ENCODE peak calls at places on chromosomes 12 and 14, in six cellular contexts. One of them, this sample, is unnamed.

GRCh38 chr12:121451931-121452330 is 52.0 kb downstream of the RNF34 start:
- DNase-seq in MV-4-11: peak
- DNase-seq in RPMI8226: peak
- DNase-seq in Right ventricle myocardium superior: no peak
- DNase-seq in RWPE1: no peak
- DNase-seq in NCI-H1417: no peak
- DNase-seq in this sample: peak

GRCh38 chr14:30143617-30144016 is 216.0 kb upstream of the PRKD1 start:
- DNase-seq in MV-4-11: no peak
- DNase-seq in RPMI8226: no peak
- DNase-seq in Right ventricle myocardium superior: no peak
- DNase-seq in RWPE1: no peak
- DNase-seq in NCI-H1417: no peak
- DNase-seq in this sample: no peak

GRCh38 chr12:32559434-32559833 is 119.7 kb upstream of the DNM1L start:
- DNase-seq in MV-4-11: no peak
- DNase-seq in RPMI8226: no peak
- DNase-seq in Right ventricle myocardium superior: no peak
- DNase-seq in RWPE1: no peak
- DNase-seq in NCI-H1417: no peak
- DNase-seq in this sample: peak

GRCh38 chr12:100858658-100859057 is 64.1 kb downstream of the ANO4 start:
- DNase-seq in MV-4-11: no peak
- DNase-seq in RPMI8226: no peak
- DNase-seq in Right ventricle myocardium superior: no peak
- DNase-seq in RWPE1: no peak
- DNase-seq in NCI-H1417: no peak
- DNase-seq in this sample: peak

GRCh38 chr12:51372021-51372420 is 19.2 kb downstream of the GALNT6 start:
- DNase-seq in MV-4-11: no peak
- DNase-seq in RPMI8226: no peak
- DNase-seq in Right ventricle myocardium superior: no peak
- DNase-seq in RWPE1: no peak
- DNase-seq in NCI-H1417: no peak
- DNase-seq in this sample: no peak

GRCh38 chr14:71482701-71483100 is 449.5 kb upstream of the RGS6 start:
- DNase-seq in MV-4-11: no peak
- DNase-seq in RPMI8226: no peak
- DNase-seq in Right ventricle myocardium superior: no peak
- DNase-seq in RWPE1: no peak
- DNase-seq in NCI-H1417: no peak
- DNase-seq in this sample: peak

GRCh38 chr12:10220398-10221077 is 7.9 kb downstream of the GABARAPL1 start:
- DNase-seq in MV-4-11: no peak
- DNase-seq in RPMI8226: no peak
- DNase-seq in Right ventricle myocardium superior: peak
- DNase-seq in RWPE1: no peak
- DNase-seq in NCI-H1417: no peak
- DNase-seq in this sample: peak

GRCh38 chr14:83905157-83905556 is 1624.8 kb upstream of the FLRT2 start:
- DNase-seq in MV-4-11: no peak
- DNase-seq in RPMI8226: no peak
- DNase-seq in Right ventricle myocardium superior: no peak
- DNase-seq in RWPE1: no peak
- DNase-seq in NCI-H1417: no peak
- DNase-seq in this sample: no peak

GRCh38 chr12:25718081-25718731 is 165.1 kb upstream of the LMNTD1 start:
- DNase-seq in MV-4-11: no peak
- DNase-seq in RPMI8226: no peak
- DNase-seq in Right ventricle myocardium superior: no peak
- DNase-seq in RWPE1: no peak
- DNase-seq in NCI-H1417: no peak
- DNase-seq in this sample: no peak

GRCh38 chr12:2344892-2345291 is 292.1 kb downstream of the CACNA1C start:
- DNase-seq in MV-4-11: no peak
- DNase-seq in RPMI8226: no peak
- DNase-seq in Right ventricle myocardium superior: no peak
- DNase-seq in RWPE1: no peak
- DNase-seq in NCI-H1417: no peak
- DNase-seq in this sample: no peak

GRCh38 chr14:21723431-21724045 is 49.9 kb upstream of the OR4E1 start:
- DNase-seq in MV-4-11: no peak
- DNase-seq in RPMI8226: no peak
- DNase-seq in Right ventricle myocardium superior: no peak
- DNase-seq in RWPE1: peak
- DNase-seq in NCI-H1417: peak
- DNase-seq in this sample: peak

GRCh38 chr14:65134651-65135579 is 32.6 kb upstream of the MAX start:
- DNase-seq in MV-4-11: no peak
- DNase-seq in RPMI8226: peak
- DNase-seq in Right ventricle myocardium superior: no peak
- DNase-seq in RWPE1: no peak
- DNase-seq in NCI-H1417: peak
- DNase-seq in this sample: no peak

GRCh38 chr14:89858084-89858483 is 96.4 kb downstream of the EFCAB11 start:
- DNase-seq in MV-4-11: no peak
- DNase-seq in RPMI8226: no peak
- DNase-seq in Right ventricle myocardium superior: no peak
- DNase-seq in RWPE1: peak
- DNase-seq in NCI-H1417: no peak
- DNase-seq in this sample: peak

GRCh38 chr12:113271853-113272561 is 50.7 kb downstream of the TPCN1 start:
- DNase-seq in MV-4-11: peak
- DNase-seq in RPMI8226: no peak
- DNase-seq in Right ventricle myocardium superior: peak
- DNase-seq in RWPE1: peak
- DNase-seq in NCI-H1417: no peak
- DNase-seq in this sample: peak

GRCh38 chr14:91303091-91303923 is 58.8 kb upstream of the GPR68 start:
- DNase-seq in MV-4-11: peak
- DNase-seq in RPMI8226: peak
- DNase-seq in Right ventricle myocardium superior: peak
- DNase-seq in RWPE1: peak
- DNase-seq in NCI-H1417: no peak
- DNase-seq in this sample: peak

GRCh38 chr12:67943295-67943892 is 45.9 kb upstream of the IFNG-AS1 start:
- DNase-seq in MV-4-11: peak
- DNase-seq in RPMI8226: peak
- DNase-seq in Right ventricle myocardium superior: no peak
- DNase-seq in RWPE1: peak
- DNase-seq in NCI-H1417: peak
- DNase-seq in this sample: peak